ENCODE peak calls at places on chromosomes 13 and 19, in nine cellular contexts. One of them, this sample, is unnamed.

GRCh38 chr13:97879646-97880297 is 73.7 kb upstream of the IPO5 start:
- DNase-seq in psoas muscle: no peak
- DNase-seq in CD4-positive, alpha-beta T cell: no peak
- DNase-seq in fibroblast of mammary gland: peak
- DNase-seq in left ventricle myocardium inferior: no peak
- DNase-seq in astrocyte of the cerebellum: peak
- DNase-seq in choroid plexus epithelial cell: peak
- DNase-seq in colonic mucosa: no peak
- DNase-seq in dorsolateral prefrontal cortex: no peak
- DNase-seq in this sample: no peak

GRCh38 chr13:72255908-72256307 is 388.9 kb upstream of the DACH1 start:
- DNase-seq in CD4-positive, alpha-beta T cell: no peak
- DNase-seq in colonic mucosa: peak
- DNase-seq in astrocyte of the cerebellum: peak
- DNase-seq in choroid plexus epithelial cell: peak
- DNase-seq in psoas muscle: no peak
- DNase-seq in left ventricle myocardium inferior: no peak
- DNase-seq in dorsolateral prefrontal cortex: no peak
- DNase-seq in fibroblast of mammary gland: peak
- DNase-seq in this sample: no peak

GRCh38 chr13:68927387-68928026 is 1180.1 kb upstream of the ATXN8OS start:
- DNase-seq in colonic mucosa: no peak
- DNase-seq in fibroblast of mammary gland: peak
- DNase-seq in left ventricle myocardium inferior: no peak
- DNase-seq in CD4-positive, alpha-beta T cell: no peak
- DNase-seq in psoas muscle: no peak
- DNase-seq in dorsolateral prefrontal cortex: no peak
- DNase-seq in choroid plexus epithelial cell: peak
- DNase-seq in astrocyte of the cerebellum: peak
- DNase-seq in this sample: no peak

GRCh38 chr13:89267734-89268133 is 1596.6 kb downstream of the SLITRK5 start:
- DNase-seq in choroid plexus epithelial cell: peak
- DNase-seq in astrocyte of the cerebellum: peak
- DNase-seq in colonic mucosa: no peak
- DNase-seq in psoas muscle: no peak
- DNase-seq in CD4-positive, alpha-beta T cell: no peak
- DNase-seq in fibroblast of mammary gland: no peak
- DNase-seq in left ventricle myocardium inferior: no peak
- DNase-seq in dorsolateral prefrontal cortex: no peak
- DNase-seq in this sample: no peak

GRCh38 chr13:45162194-45162593 is 38.7 kb downstream of the KCTD4 start:
- DNase-seq in choroid plexus epithelial cell: peak
- DNase-seq in astrocyte of the cerebellum: no peak
- DNase-seq in dorsolateral prefrontal cortex: no peak
- DNase-seq in psoas muscle: no peak
- DNase-seq in fibroblast of mammary gland: peak
- DNase-seq in left ventricle myocardium inferior: no peak
- DNase-seq in CD4-positive, alpha-beta T cell: no peak
- DNase-seq in colonic mucosa: no peak
- DNase-seq in this sample: no peak

GRCh38 chr19:1437609-1438008 is 587 bp upstream of the RPS15 start:
- DNase-seq in astrocyte of the cerebellum: no peak
- DNase-seq in dorsolateral prefrontal cortex: no peak
- DNase-seq in psoas muscle: no peak
- DNase-seq in fibroblast of mammary gland: no peak
- DNase-seq in choroid plexus epithelial cell: no peak
- DNase-seq in CD4-positive, alpha-beta T cell: no peak
- DNase-seq in colonic mucosa: no peak
- DNase-seq in left ventricle myocardium inferior: no peak
- DNase-seq in this sample: no peak

GRCh38 chr19:35718345-35719041 is 690 bp downstream of the KMT2B start:
- DNase-seq in astrocyte of the cerebellum: no peak
- DNase-seq in fibroblast of mammary gland: no peak
- DNase-seq in psoas muscle: peak
- DNase-seq in CD4-positive, alpha-beta T cell: no peak
- DNase-seq in choroid plexus epithelial cell: peak
- DNase-seq in colonic mucosa: peak
- DNase-seq in dorsolateral prefrontal cortex: no peak
- DNase-seq in left ventricle myocardium inferior: peak
- DNase-seq in this sample: no peak

GRCh38 chr13:66581691-66582090 is 648.4 kb downstream of the PCDH9 start:
- DNase-seq in dorsolateral prefrontal cortex: no peak
- DNase-seq in astrocyte of the cerebellum: no peak
- DNase-seq in colonic mucosa: no peak
- DNase-seq in psoas muscle: no peak
- DNase-seq in left ventricle myocardium inferior: no peak
- DNase-seq in choroid plexus epithelial cell: no peak
- DNase-seq in CD4-positive, alpha-beta T cell: no peak
- DNase-seq in fibroblast of mammary gland: no peak
- DNase-seq in this sample: no peak

GRCh38 chr13:41547253-41548000 is 90.1 kb downstream of the RGCC start:
- DNase-seq in CD4-positive, alpha-beta T cell: no peak
- DNase-seq in fibroblast of mammary gland: no peak
- DNase-seq in dorsolateral prefrontal cortex: peak
- DNase-seq in choroid plexus epithelial cell: peak
- DNase-seq in psoas muscle: peak
- DNase-seq in left ventricle myocardium inferior: peak
- DNase-seq in colonic mucosa: peak
- DNase-seq in astrocyte of the cerebellum: no peak
- DNase-seq in this sample: no peak

GRCh38 chr19:55116232-55117062 is 990 bp downstream of the PPP1R12C start:
- DNase-seq in colonic mucosa: peak
- DNase-seq in psoas muscle: peak
- DNase-seq in fibroblast of mammary gland: peak
- DNase-seq in CD4-positive, alpha-beta T cell: no peak
- DNase-seq in astrocyte of the cerebellum: no peak
- DNase-seq in choroid plexus epithelial cell: peak
- DNase-seq in dorsolateral prefrontal cortex: peak
- DNase-seq in left ventricle myocardium inferior: peak
- DNase-seq in this sample: no peak

GRCh38 chr19:39413269-39413902 is 917 bp downstream of the PLEKHG2 start:
- DNase-seq in fibroblast of mammary gland: peak
- DNase-seq in psoas muscle: peak
- DNase-seq in astrocyte of the cerebellum: no peak
- DNase-seq in dorsolateral prefrontal cortex: no peak
- DNase-seq in left ventricle myocardium inferior: peak
- DNase-seq in colonic mucosa: peak
- DNase-seq in choroid plexus epithelial cell: peak
- DNase-seq in CD4-positive, alpha-beta T cell: no peak
- DNase-seq in this sample: peak

GRCh38 chr19:571127-571974 is 1.0 kb upstream of the BSG start:
- DNase-seq in left ventricle myocardium inferior: no peak
- DNase-seq in astrocyte of the cerebellum: no peak
- DNase-seq in dorsolateral prefrontal cortex: no peak
- DNase-seq in CD4-positive, alpha-beta T cell: peak
- DNase-seq in choroid plexus epithelial cell: peak
- DNase-seq in psoas muscle: no peak
- DNase-seq in colonic mucosa: peak
- DNase-seq in fibroblast of mammary gland: peak
- DNase-seq in this sample: no peak

GRCh38 chr13:45500492-45501174 is 35.9 kb downstream of the COG3 start:
- DNase-seq in CD4-positive, alpha-beta T cell: no peak
- DNase-seq in colonic mucosa: no peak
- DNase-seq in dorsolateral prefrontal cortex: no peak
- DNase-seq in left ventricle myocardium inferior: no peak
- DNase-seq in astrocyte of the cerebellum: peak
- DNase-seq in fibroblast of mammary gland: peak
- DNase-seq in choroid plexus epithelial cell: peak
- DNase-seq in psoas muscle: no peak
- DNase-seq in this sample: no peak

GRCh38 chr19:29267701-29268100 is 54.8 kb upstream of the UQCRFS1 start:
- DNase-seq in left ventricle myocardium inferior: no peak
- DNase-seq in dorsolateral prefrontal cortex: no peak
- DNase-seq in CD4-positive, alpha-beta T cell: no peak
- DNase-seq in psoas muscle: no peak
- DNase-seq in astrocyte of the cerebellum: no peak
- DNase-seq in fibroblast of mammary gland: no peak
- DNase-seq in choroid plexus epithelial cell: no peak
- DNase-seq in colonic mucosa: no peak
- DNase-seq in this sample: no peak

GRCh38 chr13:51747438-51748434 is 56.2 kb downstream of the DHRS12 start:
- DNase-seq in psoas muscle: no peak
- DNase-seq in left ventricle myocardium inferior: no peak
- DNase-seq in choroid plexus epithelial cell: no peak
- DNase-seq in fibroblast of mammary gland: no peak
- DNase-seq in CD4-positive, alpha-beta T cell: no peak
- DNase-seq in dorsolateral prefrontal cortex: no peak
- DNase-seq in colonic mucosa: no peak
- DNase-seq in astrocyte of the cerebellum: no peak
- DNase-seq in this sample: no peak

GRCh38 chr13:107807306-107808073 is 407.8 kb downstream of the LIG4 start:
- DNase-seq in left ventricle myocardium inferior: no peak
- DNase-seq in astrocyte of the cerebellum: peak
- DNase-seq in psoas muscle: no peak
- DNase-seq in CD4-positive, alpha-beta T cell: no peak
- DNase-seq in fibroblast of mammary gland: no peak
- DNase-seq in colonic mucosa: no peak
- DNase-seq in choroid plexus epithelial cell: peak
- DNase-seq in dorsolateral prefrontal cortex: no peak
- DNase-seq in this sample: no peak

GRCh38 chr19:10667867-10668266 is 13.7 kb downstream of the ILF3 start:
- DNase-seq in fibroblast of mammary gland: no peak
- DNase-seq in CD4-positive, alpha-beta T cell: no peak
- DNase-seq in dorsolateral prefrontal cortex: no peak
- DNase-seq in left ventricle myocardium inferior: no peak
- DNase-seq in psoas muscle: no peak
- DNase-seq in astrocyte of the cerebellum: no peak
- DNase-seq in colonic mucosa: no peak
- DNase-seq in choroid plexus epithelial cell: no peak
- DNase-seq in this sample: no peak

GRCh38 chr13:104246955-104247354 is 1180.7 kb upstream of the SLC10A2 start:
- DNase-seq in colonic mucosa: no peak
- DNase-seq in CD4-positive, alpha-beta T cell: no peak
- DNase-seq in left ventricle myocardium inferior: no peak
- DNase-seq in astrocyte of the cerebellum: no peak
- DNase-seq in psoas muscle: no peak
- DNase-seq in dorsolateral prefrontal cortex: no peak
- DNase-seq in fibroblast of mammary gland: no peak
- DNase-seq in choroid plexus epithelial cell: no peak
- DNase-seq in this sample: no peak

GRCh38 chr13:75285310-75285709 is 196.7 kb downstream of the TBC1D4 start:
- DNase-seq in dorsolateral prefrontal cortex: no peak
- DNase-seq in psoas muscle: no peak
- DNase-seq in fibroblast of mammary gland: no peak
- DNase-seq in colonic mucosa: no peak
- DNase-seq in CD4-positive, alpha-beta T cell: no peak
- DNase-seq in astrocyte of the cerebellum: no peak
- DNase-seq in choroid plexus epithelial cell: no peak
- DNase-seq in left ventricle myocardium inferior: no peak
- DNase-seq in this sample: no peak

GRCh38 chr13:67410645-67411044 is 180.5 kb upstream of the PCDH9 start:
- DNase-seq in astrocyte of the cerebellum: no peak
- DNase-seq in choroid plexus epithelial cell: peak
- DNase-seq in psoas muscle: no peak
- DNase-seq in left ventricle myocardium inferior: no peak
- DNase-seq in fibroblast of mammary gland: no peak
- DNase-seq in CD4-positive, alpha-beta T cell: no peak
- DNase-seq in colonic mucosa: no peak
- DNase-seq in dorsolateral prefrontal cortex: no peak
- DNase-seq in this sample: no peak

GRCh38 chr13:112204881-112205327 is 138.0 kb downstream of the SOX1 start:
- DNase-seq in CD4-positive, alpha-beta T cell: no peak
- DNase-seq in colonic mucosa: no peak
- DNase-seq in fibroblast of mammary gland: no peak
- DNase-seq in psoas muscle: no peak
- DNase-seq in astrocyte of the cerebellum: no peak
- DNase-seq in left ventricle myocardium inferior: peak
- DNase-seq in dorsolateral prefrontal cortex: no peak
- DNase-seq in choroid plexus epithelial cell: no peak
- DNase-seq in this sample: no peak

GRCh38 chr19:3609779-3610719 is 3.4 kb upstream of the TBXA2R start:
- DNase-seq in CD4-positive, alpha-beta T cell: no peak
- DNase-seq in fibroblast of mammary gland: no peak
- DNase-seq in left ventricle myocardium inferior: no peak
- DNase-seq in dorsolateral prefrontal cortex: no peak
- DNase-seq in astrocyte of the cerebellum: no peak
- DNase-seq in choroid plexus epithelial cell: peak
- DNase-seq in colonic mucosa: no peak
- DNase-seq in psoas muscle: no peak
- DNase-seq in this sample: no peak

GRCh38 chr13:21018220-21018619 is 43.2 kb downstream of the LATS2 start:
- DNase-seq in astrocyte of the cerebellum: no peak
- DNase-seq in choroid plexus epithelial cell: no peak
- DNase-seq in dorsolateral prefrontal cortex: no peak
- DNase-seq in left ventricle myocardium inferior: no peak
- DNase-seq in psoas muscle: no peak
- DNase-seq in colonic mucosa: no peak
- DNase-seq in CD4-positive, alpha-beta T cell: no peak
- DNase-seq in fibroblast of mammary gland: no peak
- DNase-seq in this sample: no peak

GRCh38 chr13:82747331-82747730 is 1134.9 kb downstream of the SLITRK1 start:
- DNase-seq in astrocyte of the cerebellum: no peak
- DNase-seq in colonic mucosa: no peak
- DNase-seq in psoas muscle: no peak
- DNase-seq in choroid plexus epithelial cell: peak
- DNase-seq in left ventricle myocardium inferior: no peak
- DNase-seq in fibroblast of mammary gland: peak
- DNase-seq in CD4-positive, alpha-beta T cell: no peak
- DNase-seq in dorsolateral prefrontal cortex: no peak
- DNase-seq in this sample: no peak
- TF ChIP-seq CTCF in astrocyte of the cerebellum: no peak
- TF ChIP-seq CTCF in colonic mucosa: no peak
- TF ChIP-seq CTCF in psoas muscle: no peak
- TF ChIP-seq CTCF in choroid plexus epithelial cell: no peak
- TF ChIP-seq CTCF in left ventricle myocardium inferior: no peak
- TF ChIP-seq CTCF in fibroblast of mammary gland: no peak
- TF ChIP-seq CTCF in CD4-positive, alpha-beta T cell: no peak
- TF ChIP-seq CTCF in dorsolateral prefrontal cortex: no peak
- TF ChIP-seq CTCF in this sample: no peak

GRCh38 chr19:17706750-17707181 is 12.5 kb upstream of the MAP1S start:
- DNase-seq in psoas muscle: no peak
- DNase-seq in CD4-positive, alpha-beta T cell: no peak
- DNase-seq in fibroblast of mammary gland: peak
- DNase-seq in astrocyte of the cerebellum: no peak
- DNase-seq in colonic mucosa: no peak
- DNase-seq in choroid plexus epithelial cell: peak
- DNase-seq in left ventricle myocardium inferior: no peak
- DNase-seq in dorsolateral prefrontal cortex: peak
- DNase-seq in this sample: no peak
- TF ChIP-seq CTCF in psoas muscle: no peak
- TF ChIP-seq CTCF in CD4-positive, alpha-beta T cell: no peak
- TF ChIP-seq CTCF in fibroblast of mammary gland: no peak
- TF ChIP-seq CTCF in astrocyte of the cerebellum: no peak
- TF ChIP-seq CTCF in colonic mucosa: no peak
- TF ChIP-seq CTCF in choroid plexus epithelial cell: no peak
- TF ChIP-seq CTCF in left ventricle myocardium inferior: no peak
- TF ChIP-seq CTCF in dorsolateral prefrontal cortex: no peak
- TF ChIP-seq CTCF in this sample: no peak

GRCh38 chr19:47002106-47002766 is 17.4 kb upstream of the NPAS1 start:
- DNase-seq in choroid plexus epithelial cell: no peak
- DNase-seq in CD4-positive, alpha-beta T cell: no peak
- DNase-seq in colonic mucosa: peak
- DNase-seq in left ventricle myocardium inferior: no peak
- DNase-seq in psoas muscle: peak
- DNase-seq in astrocyte of the cerebellum: no peak
- DNase-seq in fibroblast of mammary gland: no peak
- DNase-seq in dorsolateral prefrontal cortex: no peak
- DNase-seq in this sample: no peak
- TF ChIP-seq CTCF in choroid plexus epithelial cell: no peak
- TF ChIP-seq CTCF in CD4-positive, alpha-beta T cell: no peak
- TF ChIP-seq CTCF in colonic mucosa: no peak
- TF ChIP-seq CTCF in left ventricle myocardium inferior: peak
- TF ChIP-seq CTCF in psoas muscle: peak
- TF ChIP-seq CTCF in astrocyte of the cerebellum: no peak
- TF ChIP-seq CTCF in fibroblast of mammary gland: no peak
- TF ChIP-seq CTCF in dorsolateral prefrontal cortex: no peak
- TF ChIP-seq CTCF in this sample: no peak

GRCh38 chr19:14073925-14074838 is 1.6 kb downstream of the MISP3 start:
- DNase-seq in dorsolateral prefrontal cortex: peak
- DNase-seq in psoas muscle: no peak
- DNase-seq in astrocyte of the cerebellum: no peak
- DNase-seq in fibroblast of mammary gland: no peak
- DNase-seq in CD4-positive, alpha-beta T cell: no peak
- DNase-seq in colonic mucosa: peak
- DNase-seq in choroid plexus epithelial cell: peak
- DNase-seq in left ventricle myocardium inferior: no peak
- DNase-seq in this sample: no peak
- TF ChIP-seq CTCF in dorsolateral prefrontal cortex: no peak
- TF ChIP-seq CTCF in psoas muscle: no peak
- TF ChIP-seq CTCF in astrocyte of the cerebellum: no peak
- TF ChIP-seq CTCF in fibroblast of mammary gland: no peak
- TF ChIP-seq CTCF in CD4-positive, alpha-beta T cell: no peak
- TF ChIP-seq CTCF in colonic mucosa: no peak
- TF ChIP-seq CTCF in choroid plexus epithelial cell: no peak
- TF ChIP-seq CTCF in left ventricle myocardium inferior: no peak
- TF ChIP-seq CTCF in this sample: no peak